ENCODE peak calls at places on chromosomes 5 and 9, in six cellular contexts. W, V, B, N, R and O are unnamed samples.

GRCh38 chr5:148790545-148791333 is 35.7 kb upstream of the ADRB2 start:
- DNase-seq in R (no peak), W (no peak), V (no peak), B (no peak), N (no peak), O (no peak)

GRCh38 chr9:35364817-35365585 is 124.9 kb upstream of the RUSC2 start:
- DNase-seq in B (no peak), R (no peak), W (no peak), V (no peak), N (no peak), O (no peak)

GRCh38 chr9:116574027-116574679 is 113.0 kb upstream of the TRIM32 start:
- DNase-seq in R (no peak), N (no peak), B (no peak), W (no peak), V (no peak), O (no peak)

GRCh38 chr9:87113892-87114291 is 166.6 kb upstream of the GAS1 start:
- DNase-seq in B (no peak), N (no peak), W (no peak), V (no peak), R (no peak), O (no peak)

GRCh38 chr5:16774806-16775205 is 158.0 kb upstream of the RETREG1 start:
- DNase-seq in W (no peak), R (no peak), B (no peak), N (no peak), V (no peak), O (no peak)

GRCh38 chr9:114088571-114089170 is 10.4 kb downstream of the KIF12 start:
- DNase-seq in B (no peak), V (no peak), N (no peak), R (no peak), W (no peak), O (no peak)

GRCh38 chr9:113807173-113808061 is 68.7 kb upstream of the ZNF618 start:
- DNase-seq in W (peak), N (peak), V (peak), B (peak), R (peak), O (peak)

GRCh38 chr5:54229041-54229780 is 81.2 kb downstream of the ARL15 start:
- DNase-seq in V (peak), N (peak), B (peak), W (peak), R (peak), O (peak)

GRCh38 chr5:13625616-13626198 is 318.8 kb downstream of the DNAH5 start:
- DNase-seq in R (peak), B (no peak), V (no peak), N (no peak), W (no peak), O (no peak)

GRCh38 chr5:159820692-159821091 is 95.6 kb upstream of the ADRA1B start:
- DNase-seq in R (no peak), B (no peak), W (no peak), N (no peak), V (no peak), O (no peak)

GRCh38 chr5:1952021-1952420 is 69.3 kb upstream of the IRX4 start:
- DNase-seq in R (no peak), B (no peak), V (no peak), N (no peak), W (no peak), O (no peak)

GRCh38 chr9:112884086-112884485 is 6.6 kb downstream of the SLC46A2 start:
- DNase-seq in V (peak), B (no peak), W (no peak), N (no peak), R (peak), O (no peak)

GRCh38 chr5:143149759-143150158 is 253.7 kb downstream of the NR3C1 start:
- DNase-seq in R (no peak), V (no peak), W (no peak), B (no peak), N (no peak), O (no peak)

GRCh38 chr5:149777382-149777781 is 47.3 kb downstream of the PPARGC1B start:
- DNase-seq in V (no peak), R (no peak), B (no peak), N (peak), W (no peak), O (no peak)

DNA sequence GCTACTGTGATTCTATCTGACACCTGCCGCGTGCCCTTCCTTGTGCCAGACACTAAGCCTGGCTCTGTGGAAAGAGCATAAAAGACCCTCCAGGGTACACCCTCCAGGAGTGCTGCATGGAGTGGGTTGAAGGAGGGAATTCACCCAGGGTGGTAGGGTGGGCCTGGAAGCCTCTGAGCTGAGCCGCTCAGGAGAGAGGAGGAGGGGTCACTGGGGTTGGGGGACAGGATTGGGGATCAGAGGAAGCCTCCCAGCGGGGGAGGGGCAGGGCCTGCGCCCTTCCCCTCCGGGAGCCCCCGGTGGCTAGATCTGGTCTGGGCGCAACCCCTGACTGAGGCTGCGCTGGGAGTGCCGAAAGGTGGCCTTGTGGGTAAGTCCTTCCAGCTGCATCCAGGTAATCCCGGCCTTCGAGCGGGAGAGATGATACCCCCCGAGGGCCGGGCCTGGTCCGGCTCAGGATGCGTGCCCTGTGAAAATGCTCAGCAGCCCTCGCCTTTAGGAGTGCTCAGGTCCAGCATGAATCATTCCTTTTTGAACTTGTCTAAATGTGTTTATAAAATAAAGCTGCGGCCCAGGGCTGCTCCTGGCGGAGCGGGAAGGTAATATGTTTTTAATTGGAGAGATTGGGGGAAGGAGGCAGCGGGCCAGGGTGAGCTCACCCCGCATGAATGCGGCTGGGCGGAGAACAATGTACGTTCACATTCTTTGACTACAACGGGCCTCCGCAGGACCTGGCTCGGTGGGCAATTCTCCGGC is 118.1 kb upstream of the SMIM23 start:
- DNase-seq in W (no peak), V (no peak), N (peak), B (peak), R (peak), O (no peak)
- TF ChIP-seq CTCF in W (no peak), V (no peak), N (no peak), B (no peak), R (peak), O (no peak)

GRCh38 chr5:59660737-59661136 is 232.8 kb downstream of the PDE4D start:
- DNase-seq in B (no peak), W (peak), N (no peak), V (no peak), R (no peak), O (no peak)
- TF ChIP-seq CTCF in B (peak), W (peak), N (peak), V (peak), R (peak), O (no peak)

DNA sequence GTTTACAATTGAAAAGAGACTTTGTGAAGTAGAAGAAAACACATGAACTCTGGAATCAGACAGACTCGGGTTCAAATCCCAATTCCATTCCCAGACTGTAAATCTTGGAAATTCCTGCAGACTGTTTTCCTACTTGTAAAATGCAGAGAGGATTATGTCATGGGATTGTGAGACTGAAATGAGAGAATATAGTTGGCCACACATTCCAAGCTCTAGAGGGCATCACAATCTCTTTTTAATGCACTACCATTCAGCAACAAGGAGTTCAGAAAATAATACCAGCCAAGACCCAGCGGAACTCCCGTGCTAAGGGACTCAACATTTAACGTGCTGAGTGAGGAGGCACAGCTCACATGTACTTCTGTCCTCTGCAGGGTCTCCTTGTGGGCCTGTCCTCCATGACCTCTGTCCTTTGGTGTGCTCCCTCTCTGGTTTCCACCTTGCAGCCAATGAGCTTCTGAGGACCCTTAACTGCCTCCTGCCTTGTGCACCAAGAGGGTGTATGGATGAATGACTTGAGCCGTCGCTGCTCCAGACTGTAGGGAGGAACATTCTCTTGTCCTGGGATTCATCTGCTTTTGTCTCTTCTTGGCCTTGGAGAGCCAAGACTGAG is 263.5 kb downstream of the NTRK2 start:
- DNase-seq in B (no peak), R (no peak), N (no peak), V (no peak), W (no peak), O (no peak)
- TF ChIP-seq CTCF in B (no peak), R (peak), N (no peak), V (peak), W (peak), O (no peak)

DNA sequence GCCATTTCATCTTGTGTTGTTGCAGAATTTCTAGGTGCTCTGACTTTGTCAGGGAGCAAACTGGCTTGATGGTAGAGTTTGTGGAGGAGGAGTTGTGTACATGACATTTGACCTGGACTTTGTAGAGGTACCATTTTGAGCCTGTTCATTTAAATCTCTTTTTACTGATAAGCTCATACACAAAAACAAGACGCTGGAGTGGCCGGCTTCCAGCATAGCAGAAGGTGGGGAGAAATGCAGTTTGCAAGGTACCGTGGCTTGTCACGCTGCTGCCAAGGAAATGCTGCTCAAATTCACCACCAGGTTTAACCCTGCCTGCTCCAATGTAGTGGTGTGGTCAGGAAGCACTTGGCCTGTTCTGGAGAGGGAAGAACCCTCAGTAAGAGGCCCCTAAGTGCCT is 18.9 kb upstream of the IQGAP2 start:
- DNase-seq in W (no peak), B (no peak), N (no peak), R (no peak), V (no peak), O (no peak)
- TF ChIP-seq CTCF in W (no peak), B (no peak), N (no peak), R (no peak), V (no peak), O (no peak)

GRCh38 chr5:60285910-60286309 is 392.4 kb upstream of the PDE4D start:
- DNase-seq in W (no peak), N (no peak), B (no peak), V (no peak), R (no peak), O (no peak)

GRCh38 chr5:60287174-60287771 is 393.7 kb upstream of the PDE4D start:
- DNase-seq in N (peak), V (peak), W (peak), R (peak), B (no peak), O (no peak)
- TF ChIP-seq CTCF in N (peak), V (peak), W (peak), R (peak), B (peak), O (no peak)

GRCh38 chr5:147740864-147741263 is 41.7 kb downstream of the JAKMIP2 start:
- DNase-seq in V (no peak), R (no peak), N (no peak), W (no peak), B (no peak), O (no peak)
- TF ChIP-seq CTCF in V (no peak), R (no peak), N (no peak), W (no peak), B (no peak), O (no peak)

DNA sequence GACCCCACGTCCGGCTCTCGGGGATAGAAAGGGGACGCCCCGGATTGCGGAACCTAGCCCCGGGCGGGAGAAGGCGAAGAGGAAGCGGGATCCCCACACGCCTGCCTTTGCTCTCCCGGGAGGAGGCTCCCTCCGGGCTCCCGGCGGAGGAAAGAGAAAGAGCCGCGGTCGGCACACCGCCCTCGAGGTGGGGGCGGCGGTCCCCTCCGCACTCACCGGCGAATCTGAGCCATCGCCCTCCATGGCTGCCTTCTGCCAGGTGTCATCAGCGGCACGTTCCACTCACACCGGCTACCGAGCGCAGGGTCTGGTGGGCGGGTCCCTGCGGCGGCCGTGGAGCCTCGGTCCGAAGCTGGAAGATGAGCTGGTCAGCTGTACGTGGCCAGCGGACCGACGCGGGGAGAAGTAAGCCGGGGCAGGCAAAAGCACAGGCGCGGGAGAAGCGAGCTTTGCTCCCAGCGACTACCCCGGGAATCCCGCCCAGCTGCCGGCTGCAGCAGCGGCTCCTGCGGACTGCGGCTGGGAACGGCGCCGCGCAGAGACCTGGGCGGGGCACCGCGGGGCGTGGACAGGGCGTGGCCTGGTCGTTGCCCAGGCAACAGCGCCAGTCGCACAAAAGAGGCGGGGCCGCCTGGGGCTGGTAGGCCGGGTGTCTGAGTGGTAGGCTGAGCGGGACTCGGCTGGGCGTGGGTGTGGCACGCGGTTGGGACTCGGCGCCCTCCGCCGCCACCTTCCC is at the start of gene TRIM36:
- DNase-seq in B (peak), N (peak), V (peak), R (peak), W (peak), O (peak)
- TF ChIP-seq CTCF in B (peak), N (peak), V (no peak), R (no peak), W (no peak), O (no peak)